ENCODE peak calls at places on chromosomes 5 and 9, in six cellular contexts. W is stomach; S is ovary; U is astrocyte; L is naive thymus-derived CD4-positive, alpha-beta T cell; F is brain microvascular endothelial cell. M is an unnamed sample.

GRCh38 chr9:116549786-116550660 is 137.1 kb upstream of the TRIM32 start:
- DNase-seq in W (no peak), S (no peak), U (peak; percentile 51), L (no peak), F (no peak), M (no peak)

GRCh38 chr5:100161868-100162267 is 373.3 kb upstream of the FAM174A start:
- DNase-seq in W (no peak), S (no peak), U (no peak), L (no peak), F (no peak), M (no peak)

GRCh38 chr9:95463145-95464060 is 53.4 kb downstream of the PTCH1 start:
- DNase-seq in W (no peak), S (no peak), U (no peak), L (no peak), F (no peak), M (no peak)

GRCh38 chr9:19517202-19517942 is 108.6 kb downstream of the ACER2 start:
- DNase-seq in W (no peak), S (no peak), U (no peak), L (no peak), F (no peak), M (peak; percentile 17)

GRCh38 chr5:1550287-1551076 is 26.7 kb upstream of the LPCAT1 start:
- DNase-seq in W (no peak), S (no peak), U (no peak), L (no peak), F (no peak), M (no peak)

GRCh38 chr9:128703616-128704355 is 1.5 kb downstream of the PKN3 start:
- DNase-seq in W (peak; percentile 61), S (no peak), U (no peak), L (no peak), F (no peak), M (no peak)

GRCh38 chr9:109118802-109119438 is 827 bp downstream of the TMEM245 start:
- DNase-seq in W (no peak), S (no peak), U (peak; percentile 8), L (no peak), F (no peak), M (no peak)

GRCh38 chr9:109427886-109428285 is 70.2 kb downstream of the PTPN3 start:
- DNase-seq in W (no peak), S (no peak), U (no peak), L (no peak), F (no peak), M (no peak)

GRCh38 chr5:3251784-3252183 is 343.8 kb upstream of the IRX1 start:
- DNase-seq in W (no peak), S (no peak), U (no peak), L (no peak), F (no peak), M (no peak)

GRCh38 chr5:137282216-137282615 is 216.9 kb downstream of the SPOCK1 start:
- DNase-seq in W (no peak), S (no peak), U (peak; percentile 38), L (no peak), F (no peak), M (peak; percentile 83)

GRCh38 chr5:35230043-35230611 is at the start of gene PRLR:
- DNase-seq in W (peak; percentile 47), S (peak; percentile 48), U (no peak), L (no peak), F (peak; percentile 3), M (peak; percentile 43)

GRCh38 chr5:147509041-147509709 is 693 bp downstream of the DPYSL3 start:
- DNase-seq in W (no peak), S (peak; percentile 56), U (no peak), L (no peak), F (no peak), M (no peak)

GRCh38 chr5:126965061-126965475 is 65.3 kb downstream of the MARCHF3 start:
- DNase-seq in W (no peak), S (no peak), U (peak; percentile 80), L (no peak), F (peak; percentile 82), M (peak; percentile 96)
- H3K4me3 ChIP-seq in W (no peak overlapping the region), S (no peak overlapping the region), U (no peak overlapping the region), L (no peak overlapping the region), F (no peak overlapping the region), M (no peak overlapping the region)

GRCh38 chr5:115418788-115419187 is 122.3 kb upstream of the CCDC112 start:
- DNase-seq in W (no peak), S (no peak), U (no peak), L (no peak), F (no peak), M (peak; percentile 43)

GRCh38 chr5:115417076-115417475 is 120.6 kb upstream of the CCDC112 start:
- DNase-seq in W (no peak), S (no peak), U (no peak), L (no peak), F (no peak), M (no peak)

GRCh38 chr5:115423051-115423450 is 121.5 kb downstream of the FEM1C start:
- DNase-seq in W (no peak), S (no peak), U (no peak), L (no peak), F (peak; percentile 14), M (peak; percentile 79)

GRCh38 chr5:115423541-115423940 is 121.0 kb downstream of the FEM1C start:
- DNase-seq in W (peak; percentile 68), S (no peak), U (no peak), L (no peak), F (peak; percentile 9), M (no peak)

GRCh38 chr5:115419794-115420585 is 123.5 kb upstream of the CCDC112 start:
- DNase-seq in W (no peak), S (no peak), U (peak; percentile 97), L (no peak), F (peak; percentile 85), M (peak; percentile 94)
- H3K4me3 ChIP-seq in W (no peak overlapping the region), S (no peak overlapping the region), U (no peak overlapping the region), L (no peak overlapping the region), F (no peak overlapping the region), M (no peak overlapping the region)

GRCh38 chr9:101481296-101481695 is 45.7 kb upstream of the ALDOB start:
- DNase-seq in W (no peak), S (no peak), U (no peak), L (no peak), F (no peak), M (no peak)

GRCh38 chr9:101484046-101484445 is 48.5 kb upstream of the ALDOB start:
- DNase-seq in W (no peak), S (no peak), U (no peak), L (no peak), F (no peak), M (no peak)

GRCh38 chr9:101487443-101487855 is 46.2 kb upstream of the RNF20 start:
- DNase-seq in W (no peak), S (no peak), U (no peak), L (no peak), F (no peak), M (no peak)

GRCh38 chr9:101486693-101487442 is 46.8 kb upstream of the RNF20 start:
- DNase-seq in W (peak; percentile 70), S (peak; percentile 84), U (peak; percentile 43), L (no peak), F (no peak), M (peak; percentile 59)

GRCh38 chr9:101485873-101486692 is 47.6 kb upstream of the RNF20 start:
- DNase-seq in W (peak; percentile 48), S (peak; percentile 69), U (no peak), L (no peak), F (no peak), M (peak; percentile 28)
- H3K4me3 ChIP-seq in W (peak overlapping the region; percentile 67), S (peak overlapping the region; percentile 72), U (peak overlapping the region; percentile 75), L (no peak overlapping the region), F (peak overlapping the region; percentile 75), M (peak overlapping the region; percentile 89)

DNA sequence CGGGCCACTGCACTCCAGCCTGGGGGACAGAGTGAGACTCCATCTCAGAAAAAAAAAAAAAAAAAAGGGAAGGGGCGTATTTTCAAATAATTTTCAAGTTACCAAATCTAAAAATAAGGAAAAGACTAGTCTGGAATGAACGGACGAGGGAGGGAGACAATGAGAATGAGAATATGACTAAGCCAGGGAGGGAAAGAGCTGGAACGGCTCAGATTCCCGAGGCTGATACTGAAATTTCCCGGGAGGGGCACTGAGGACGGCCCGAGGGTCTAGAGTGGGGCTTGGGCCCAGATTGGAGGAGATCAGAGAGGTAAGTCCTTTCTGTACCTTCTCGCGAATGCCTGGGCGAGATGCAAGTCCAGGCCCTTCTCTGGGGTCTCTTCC is 3.4 kb upstream of the CCIN start:
- DNase-seq in W (no peak), S (no peak), U (peak; percentile 59), L (no peak), F (no peak), M (no peak)
- H3K4me3 ChIP-seq in W (peak overlapping the region; percentile 52), S (peak overlapping the region; percentile 45), U (peak overlapping the region; percentile 58), L (no peak overlapping the region), F (peak overlapping the region; percentile 53), M (no peak overlapping the region)

GRCh38 chr5:136081192-136081591 is 51.5 kb upstream of the SMAD5 start:
- DNase-seq in W (no peak), S (no peak), U (no peak), L (no peak), F (no peak), M (no peak)

GRCh38 chr5:136079195-136079985 is 50.6 kb downstream of the TGFBI start:
- DNase-seq in W (no peak), S (no peak), U (no peak), L (no peak), F (peak; percentile 12), M (no peak)

GRCh38 chr5:136082390-136083193 is 50.1 kb upstream of the SMAD5 start:
- DNase-seq in W (peak; percentile 68), S (peak; percentile 85), U (no peak), L (no peak), F (peak; percentile 81), M (peak; percentile 65)

GRCh38 chr5:136080483-136081180 is 51.8 kb downstream of the TGFBI start:
- DNase-seq in W (peak; percentile 85), S (peak; percentile 84), U (peak; percentile 88), L (no peak), F (peak; percentile 97), M (peak; percentile 62)

DNA sequence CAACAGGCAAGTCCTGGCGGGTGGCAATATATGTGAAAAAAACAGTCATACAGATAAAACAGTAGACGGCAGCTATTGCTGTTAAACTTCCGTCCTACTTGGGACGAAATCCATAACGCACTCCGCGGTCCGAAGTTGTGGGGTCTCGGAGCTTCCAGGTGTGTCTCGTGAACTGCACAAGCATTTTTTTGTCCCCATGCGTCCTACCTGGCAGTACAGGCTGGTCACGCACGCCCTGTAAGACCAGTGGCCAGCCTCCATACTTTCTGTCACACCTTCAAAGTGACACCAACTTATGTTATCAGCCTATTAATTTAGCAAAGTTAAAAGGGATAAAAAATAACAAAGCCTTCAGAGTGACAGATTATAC is 51.3 kb downstream of the TGFBI start:
- DNase-seq in W (no peak), S (no peak), U (no peak), L (no peak), F (peak; percentile 17), M (no peak)
- H3K4me3 ChIP-seq in W (peak overlapping the region; percentile 35), S (peak overlapping the region; percentile 29), U (peak overlapping the region; percentile 51), L (peak overlapping the region; percentile 23), F (peak overlapping the region; percentile 66), M (peak overlapping the region; percentile 31)

M was measured in bronchial epithelial cell.